ENCODE peak calls at places on chromosomes 7 and 10, in five cellular contexts. Q is transverse colon, T is nephron progenitor cell, F is IMR-90, L is lower lobe of right lung. P is an unnamed sample.

GRCh38 chr10:77073066-77073960 is 564.3 kb downstream of the KCNMA1 start:
- DNase-seq in Q (peak), T (no peak), F (peak), L (no peak), P (no peak)

GRCh38 chr7:19772323-19772722 is 1.1 kb downstream of the TMEM196 start:
- DNase-seq in Q (no peak), T (peak), F (no peak), L (no peak), P (no peak)

GRCh38 chr7:37193087-37193774 is 255.4 kb downstream of the ELMO1 start:
- DNase-seq in Q (no peak), T (no peak), F (no peak), L (no peak), P (no peak)

GRCh38 chr7:157693071-157693520 is 356.3 kb downstream of the DNAJB6 start:
- DNase-seq in Q (no peak), T (peak), F (no peak), L (no peak), P (no peak)

GRCh38 chr7:132614428-132615076 is 38.3 kb upstream of the PLXNA4 start:
- DNase-seq in Q (peak), T (peak), F (no peak), L (peak), P (no peak)

GRCh38 chr10:103696411-103697145 is 158.8 kb downstream of the SH3PXD2A start:
- DNase-seq in Q (peak), T (peak), F (peak), L (no peak), P (peak)

GRCh38 chr7:24572421-24573007 is 738 bp upstream of the PALS2 start:
- DNase-seq in Q (peak), T (peak), F (peak), L (no peak), P (peak)

GRCh38 chr7:138916731-138917130 is 64.5 kb downstream of the KIAA1549 start:
- DNase-seq in Q (no peak), T (no peak), F (no peak), L (no peak), P (no peak)

GRCh38 chr7:140059288-140060242 is 3.2 kb downstream of the PARP12 start:
- DNase-seq in Q (peak), T (no peak), F (peak), L (peak), P (peak)

GRCh38 chr7:111871283-111871682 is 309.0 kb upstream of the IMMP2L start:
- DNase-seq in Q (no peak), T (no peak), F (no peak), L (no peak), P (no peak)

GRCh38 chr7:96778263-96778662 is 68.6 kb upstream of the SEM1 start:
- DNase-seq in Q (no peak), T (no peak), F (no peak), L (no peak), P (no peak)

GRCh38 chr7:95322874-95323273 is 1.5 kb downstream of the PON1 start:
- DNase-seq in Q (no peak), T (no peak), F (no peak), L (no peak), P (no peak)

GRCh38 chr7:92831716-92832622 is 4.4 kb downstream of the CDK6 start:
- DNase-seq in Q (peak), T (no peak), F (peak), L (no peak), P (peak)

GRCh38 chr7:2202901-2203550 is 29.7 kb downstream of the MAD1L1 start:
- DNase-seq in Q (no peak), T (no peak), F (no peak), L (no peak), P (no peak)

GRCh38 chr10:122555431-122555830 is 5.1 kb upstream of the DMBT1 start:
- DNase-seq in Q (no peak), T (no peak), F (no peak), L (no peak), P (no peak)

GRCh38 chr10:27709304-27709703 is 36.3 kb downstream of the MKX start:
- DNase-seq in Q (no peak), T (no peak), F (no peak), L (no peak), P (no peak)

GRCh38 chr7:85716353-85716752 is 529.5 kb upstream of the SEMA3D start:
- DNase-seq in Q (no peak), T (no peak), F (peak), L (no peak), P (no peak)

GRCh38 chr7:99459087-99459486 is 6.9 kb downstream of the ATP5MF start:
- DNase-seq in Q (no peak), T (no peak), F (no peak), L (no peak), P (no peak)

GRCh38 chr10:5159126-5159525 is 25.8 kb downstream of the AKR1C8 start:
- DNase-seq in Q (no peak), T (no peak), F (no peak), L (no peak), P (no peak)

GRCh38 chr10:31148955-31149354 is 117.3 kb upstream of the ZNF438 start:
- DNase-seq in Q (no peak), T (no peak), F (no peak), L (no peak), P (no peak)

GRCh38 chr7:80134536-80135305 is at the start of gene GNAI1:
- DNase-seq in Q (peak), T (peak), F (peak), L (peak), P (peak)
- TF ChIP-seq CTCF in Q (peak), T (peak), F (peak), L (peak), P (peak)

DNA sequence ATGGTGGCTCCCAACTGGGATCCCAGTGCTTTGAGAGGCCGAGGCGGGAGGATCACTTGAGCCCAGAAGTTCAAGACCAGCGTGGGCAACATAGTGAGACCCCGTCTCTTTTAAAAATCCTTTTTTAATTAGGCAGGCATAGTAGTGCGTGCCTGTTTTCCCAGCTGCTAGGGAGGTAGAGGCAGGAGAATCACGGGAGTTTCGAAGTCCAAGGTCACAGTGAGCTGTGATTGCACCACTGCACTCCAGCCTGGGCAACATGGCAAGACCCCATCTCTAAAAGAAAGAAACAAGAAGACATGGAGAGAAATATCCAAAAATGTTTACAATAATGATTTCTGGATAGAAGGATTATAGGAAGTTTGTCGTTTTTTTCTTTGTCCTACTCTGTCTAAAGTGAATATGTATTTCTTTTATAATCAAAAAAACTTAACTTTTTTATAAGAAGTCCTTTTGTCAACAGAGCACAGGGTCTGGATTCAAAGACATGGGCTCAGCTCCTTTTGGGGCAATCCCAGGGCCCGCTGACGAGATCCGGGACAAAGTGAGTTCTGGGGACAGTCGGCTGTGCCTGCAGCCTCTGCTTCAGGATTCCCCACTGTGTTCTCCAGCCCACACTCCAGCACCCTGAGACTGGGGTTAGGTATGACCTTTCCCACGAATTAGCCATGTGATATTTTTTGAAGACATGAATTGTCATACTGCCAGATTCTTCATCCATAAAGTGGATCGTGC is 45.6 kb downstream of the PDGFA start:
- DNase-seq in Q (no peak), T (no peak), F (no peak), L (no peak), P (no peak)
- TF ChIP-seq CTCF in Q (no peak), T (no peak), F (no peak), L (no peak), P (no peak)

GRCh38 chr10:117536862-117537435 is 5.6 kb upstream of the EMX2 start:
- DNase-seq in Q (no peak), T (peak), F (no peak), L (no peak), P (no peak)
- TF ChIP-seq CTCF in Q (no peak), T (no peak), F (no peak), L (no peak), P (no peak)

DNA sequence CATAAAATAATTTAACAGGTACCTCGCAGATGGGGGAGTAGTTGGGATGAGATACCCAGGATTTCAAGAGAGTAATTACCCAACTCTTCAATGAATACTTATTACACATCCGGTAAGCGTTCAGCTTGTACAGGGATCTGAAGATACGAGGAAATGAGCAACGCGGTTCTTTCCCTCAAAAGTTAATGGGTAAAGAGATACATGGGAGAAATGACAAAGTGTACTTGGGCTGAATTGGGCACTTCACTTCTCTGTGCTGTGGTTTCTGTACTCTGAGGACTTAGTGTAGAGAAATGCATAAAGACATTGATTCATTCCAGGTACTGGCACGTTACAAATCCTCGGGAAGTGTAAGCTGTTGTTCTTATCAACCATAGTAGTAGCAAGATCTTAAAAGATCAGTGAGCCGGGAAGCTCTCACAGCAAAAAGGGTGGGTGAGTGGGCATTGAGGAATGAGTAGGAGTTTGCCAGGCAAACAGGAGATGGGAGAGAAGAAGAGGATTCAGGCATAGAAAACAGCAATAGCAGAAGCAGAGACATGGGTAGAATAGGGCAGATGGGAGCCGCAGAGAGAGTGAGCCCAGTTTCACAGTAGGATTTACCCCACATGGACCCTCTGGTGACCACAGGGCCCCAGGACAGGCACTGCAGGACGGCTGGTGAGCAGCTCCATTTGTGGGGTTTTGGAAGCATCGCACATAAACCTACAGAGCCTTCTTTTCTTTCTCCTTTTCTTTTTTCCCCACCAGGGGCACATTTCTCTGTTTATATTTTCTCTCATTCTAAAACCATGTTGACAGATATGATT is 304.3 kb upstream of the PITRM1 start:
- DNase-seq in Q (no peak), T (no peak), F (no peak), L (no peak), P (no peak)
- TF ChIP-seq CTCF in Q (no peak), T (no peak), F (no peak), L (no peak), P (no peak)

GRCh38 chr10:49620841-49621378 is 7.1 kb downstream of the CHAT start:
- DNase-seq in Q (no peak), T (no peak), F (no peak), L (no peak), P (no peak)

GRCh38 chr10:49620286-49620810 is 6.5 kb downstream of the CHAT start:
- DNase-seq in Q (no peak), T (no peak), F (no peak), L (no peak), P (no peak)

GRCh38 chr10:49621561-49621960 is 7.7 kb downstream of the CHAT start:
- DNase-seq in Q (no peak), T (no peak), F (no peak), L (no peak), P (no peak)

GRCh38 chr10:49624629-49625028 is 10.8 kb downstream of the CHAT start:
- DNase-seq in Q (no peak), T (no peak), F (no peak), L (no peak), P (no peak)

DNA sequence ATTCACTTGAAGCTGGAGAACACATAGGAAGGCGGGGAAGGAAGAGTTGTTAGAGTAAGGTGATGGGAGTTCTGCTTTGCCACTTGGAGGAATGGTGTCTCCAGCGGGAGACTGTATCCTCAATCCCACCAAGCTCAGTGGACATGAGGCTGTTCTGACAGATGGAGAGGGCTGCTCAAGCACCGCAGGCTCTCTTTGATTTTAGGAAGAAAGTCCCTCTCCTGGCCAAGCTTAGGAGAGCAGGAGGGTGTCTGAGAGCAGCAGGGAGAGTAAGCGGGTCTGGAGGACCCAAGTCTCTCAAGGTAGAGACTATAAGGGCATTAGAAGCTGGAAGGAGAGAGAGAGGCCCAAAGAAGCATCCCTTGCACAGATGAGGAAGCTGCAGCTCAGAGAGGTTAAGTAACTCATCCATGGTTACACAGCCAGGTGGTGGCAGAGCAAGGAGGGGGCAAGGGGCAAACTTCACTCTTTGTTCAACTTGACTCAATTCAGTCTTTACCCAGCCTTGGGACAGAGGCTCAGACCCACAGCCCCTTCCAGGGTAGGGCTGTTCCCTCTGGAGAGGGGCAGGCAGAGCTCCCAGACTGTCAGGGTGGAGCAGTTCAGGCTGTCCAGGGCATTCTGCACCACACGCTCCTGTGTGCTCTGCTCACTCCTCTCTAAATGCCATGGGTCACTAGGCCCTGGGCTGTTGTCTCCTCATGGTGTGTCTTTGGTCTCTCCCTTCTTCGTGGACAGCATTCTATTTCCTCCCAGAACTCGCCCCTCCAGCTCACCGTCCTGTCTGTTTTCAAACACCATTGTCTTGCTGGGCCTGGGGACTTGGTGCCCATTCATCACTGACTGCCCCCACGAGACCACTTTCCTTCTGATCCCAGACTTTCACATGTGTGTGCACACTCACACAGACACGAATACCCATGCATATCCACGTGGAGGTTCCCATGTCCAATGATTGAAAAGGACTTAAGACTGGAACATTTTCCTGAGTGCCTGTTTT is 8.9 kb downstream of the CHAT start:
- DNase-seq in Q (no peak), T (no peak), F (no peak), L (no peak), P (no peak)
- TF ChIP-seq CTCF in Q (no peak), T (no peak), F (no peak), L (no peak), P (no peak)

GRCh38 chr10:73060738-73061635 is 35.7 kb downstream of the P4HA1 start:
- DNase-seq in Q (no peak), T (no peak), F (peak), L (no peak), P (no peak)
- TF ChIP-seq CTCF in Q (peak), T (no peak), F (peak), L (peak), P (peak)

DNA sequence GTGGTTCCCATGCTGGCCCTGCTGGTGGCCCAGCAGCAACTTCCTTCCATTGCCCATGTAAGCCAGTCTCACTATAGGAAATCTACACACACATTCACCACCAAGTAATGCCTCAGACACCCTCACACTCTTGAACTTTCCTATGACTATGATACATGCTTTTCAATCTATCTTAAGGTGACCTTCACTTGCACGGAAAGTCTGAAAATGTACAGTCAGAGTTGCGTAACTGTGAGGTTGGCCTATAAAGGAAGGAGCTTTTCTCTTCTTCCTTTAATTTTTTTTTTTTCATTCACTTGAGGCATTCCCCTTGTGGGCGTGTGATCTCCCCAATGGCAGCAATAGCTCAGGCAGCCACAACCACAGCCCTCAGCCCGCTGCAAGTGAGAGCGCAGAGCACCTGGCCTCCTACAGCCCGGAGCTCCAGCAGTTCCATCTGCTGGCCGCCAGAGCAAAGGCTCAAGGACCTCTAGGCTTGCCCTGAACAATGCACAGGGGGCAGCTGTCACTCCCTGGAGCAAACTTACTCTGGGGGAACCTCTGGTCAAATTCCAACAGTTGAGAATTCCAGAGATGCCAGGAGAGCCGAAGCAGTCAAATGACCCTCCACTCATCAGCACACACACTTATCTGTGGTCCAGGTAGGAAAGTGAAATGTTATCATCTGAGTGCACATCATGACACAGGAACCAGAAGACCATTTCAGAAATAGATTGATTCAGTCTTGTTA is 123.1 kb upstream of the ADO start:
- DNase-seq in Q (peak), T (no peak), F (no peak), L (peak), P (peak)
- TF ChIP-seq CTCF in Q (no peak), T (no peak), F (no peak), L (no peak), P (no peak)